ENCODE peak calls at places on chromosome 11, in four cellular contexts. S is heart left ventricle, F is fibroblast of villous mesenchyme, J is astrocyte of the spinal cord. R is an unnamed sample.

GRCh38 chr11:66073669-66074068 is 3.6 kb downstream of the PACS1 start:
- DNase-seq in J (no peak), S (no peak), F (no peak), R (no peak)

GRCh38 chr11:125773516-125773915 is 5.1 kb downstream of the PATE2 start:
- DNase-seq in J (no peak), F (no peak), S (no peak), R (no peak)

GRCh38 chr11:35950082-35950481 is 6.2 kb downstream of the LDLRAD3 start:
- DNase-seq in S (no peak), F (no peak), J (no peak), R (no peak)

GRCh38 chr11:7571640-7572000 is 57.8 kb downstream of the PPFIBP2 start:
- DNase-seq in S (peak), F (peak), J (peak), R (peak)

GRCh38 chr11:117143390-117143789 is 697 bp upstream of the PAFAH1B2 start:
- DNase-seq in F (peak), J (peak), S (peak), R (no peak)

GRCh38 chr11:47466701-47467250 is 17.8 kb upstream of the RAPSN start:
- DNase-seq in F (no peak), S (peak), J (peak), R (peak)

GRCh38 chr11:75383246-75383645 is 16.1 kb upstream of the RPS3 start:
- DNase-seq in S (no peak), J (no peak), F (no peak), R (peak)

GRCh38 chr11:64445651-64446050 is 86.7 kb downstream of the RPS6KA4 start:
- DNase-seq in S (no peak), J (no peak), F (no peak), R (peak)

GRCh38 chr11:86486261-86487030 is 111.8 kb downstream of the CCDC81 start:
- DNase-seq in S (no peak), F (no peak), J (no peak), R (no peak)

GRCh38 chr11:134355136-134355535 is 23.3 kb downstream of the GLB1L2 start:
- DNase-seq in J (no peak), S (no peak), F (peak), R (no peak)

GRCh38 chr11:9315078-9315688 is 790 bp upstream of the TMEM41B start:
- DNase-seq in J (peak), F (no peak), S (no peak), R (no peak)

GRCh38 chr11:95419915-95420314 is 188.9 kb upstream of the SESN3 start:
- DNase-seq in F (peak), J (peak), S (no peak), R (no peak)

GRCh38 chr11:36000616-36001190 is 56.8 kb downstream of the LDLRAD3 start:
- DNase-seq in F (no peak), S (no peak), J (no peak), R (no peak)

GRCh38 chr11:119030329-119031047 is at the start of gene SLC37A4:
- DNase-seq in F (peak), J (peak), S (peak), R (peak)

GRCh38 chr11:120172054-120172881 is 34.4 kb upstream of the TRIM29 start:
- DNase-seq in S (peak), F (peak), J (peak), R (peak)

GRCh38 chr11:130435671-130436070 is 7.3 kb upstream of the ADAMTS8 start:
- DNase-seq in F (no peak), S (no peak), J (peak), R (no peak)

GRCh38 chr11:47324520-47324919 is 28.0 kb downstream of the MYBPC3 start:
- DNase-seq in J (no peak), S (no peak), F (no peak), R (no peak)

GRCh38 chr11:64094463-64095223 is 58.9 kb downstream of the FLRT1 start:
- DNase-seq in F (peak), S (no peak), J (peak), R (no peak)

GRCh38 chr11:27379449-27379848 is 16.4 kb upstream of the CCDC34 start:
- DNase-seq in F (no peak), J (no peak), S (no peak), R (no peak)

GRCh38 chr11:12201016-12201985 is 90.9 kb downstream of the MICAL2 start:
- DNase-seq in S (peak), J (peak), F (peak), R (peak)

GRCh38 chr11:65522640-65523322 is 2.1 kb upstream of the SCYL1 start:
- DNase-seq in J (no peak), S (no peak), F (peak), R (peak)

GRCh38 chr11:8832571-8833260 is 78.3 kb upstream of the AKIP1 start:
- DNase-seq in J (peak), F (peak), S (no peak), R (peak)

GRCh38 chr11:58652726-58653280 is 30.3 kb downstream of the CNTF start:
- DNase-seq in J (no peak), F (no peak), S (peak), R (no peak)

DNA sequence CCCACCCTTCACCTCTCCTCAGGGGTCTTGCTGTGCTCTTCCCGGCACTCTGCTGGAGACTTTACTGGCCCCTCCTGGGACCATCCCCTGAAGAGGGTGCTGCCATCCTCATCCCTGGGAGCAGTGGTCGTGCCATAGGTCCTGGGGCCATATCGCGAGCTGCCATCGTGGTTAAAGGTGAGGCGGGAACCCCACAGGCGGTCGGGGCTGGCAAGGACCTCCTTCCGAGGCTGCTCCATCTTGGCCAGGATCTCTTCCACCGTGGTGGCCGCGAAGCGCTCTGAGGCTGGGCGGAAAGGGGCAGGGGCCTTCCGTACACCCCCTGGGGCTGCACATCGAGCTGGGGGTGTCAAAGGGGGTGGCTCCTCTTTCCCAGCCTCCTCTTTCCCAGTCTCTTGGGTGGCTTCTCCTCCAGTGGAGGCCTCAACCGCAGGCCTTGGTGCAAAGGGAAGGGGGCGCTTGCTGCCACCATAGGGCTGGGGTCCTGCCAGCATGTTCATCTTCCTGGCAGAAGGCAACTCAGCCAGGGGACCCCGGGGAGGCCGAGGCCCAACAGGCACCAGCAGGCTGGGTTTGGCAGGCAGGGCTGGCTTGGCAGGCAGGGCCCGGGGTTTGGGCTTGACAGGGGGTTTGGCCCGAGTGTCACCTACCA is 4.6 kb downstream of the TNKS1BP1 start:
- DNase-seq in F (no peak), J (no peak), S (no peak), R (no peak)
- TF ChIP-seq CTCF in F (no peak), J (no peak), S (no peak), R (no peak)

GRCh38 chr11:122115520-122116343 is at the start of gene BLID:
- DNase-seq in J (peak), S (no peak), F (peak), R (peak)
- TF ChIP-seq CTCF in J (peak), S (peak), F (peak), R (peak)

GRCh38 chr11:43712676-43713075 is 32.1 kb downstream of the HSD17B12 start:
- DNase-seq in S (no peak), F (peak), J (peak), R (no peak)

GRCh38 chr11:43706631-43707030 is 26.1 kb downstream of the HSD17B12 start:
- DNase-seq in F (no peak), S (no peak), J (no peak), R (no peak)

GRCh38 chr11:43709689-43710088 is 29.2 kb downstream of the HSD17B12 start:
- DNase-seq in J (no peak), S (no peak), F (no peak), R (no peak)

DNA sequence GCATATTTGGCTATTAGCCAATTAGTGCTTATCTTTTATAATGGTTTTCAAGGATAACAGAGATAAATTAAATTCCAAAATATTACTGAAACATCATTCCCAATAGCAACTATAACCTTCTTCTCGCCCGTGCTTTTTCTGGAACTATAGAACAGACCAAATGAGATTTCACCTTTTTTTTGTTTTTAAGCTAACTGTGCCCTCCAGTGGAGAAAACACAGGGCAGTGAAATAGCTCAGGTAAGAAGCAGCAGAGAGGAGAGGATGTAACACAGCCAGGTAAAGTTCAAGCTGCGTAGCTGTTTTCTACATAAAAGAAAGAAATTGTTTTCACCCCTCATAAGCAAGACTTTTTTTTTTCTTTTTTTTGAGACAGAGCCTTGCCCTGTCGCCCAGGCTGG is 28.2 kb downstream of the HSD17B12 start:
- DNase-seq in S (no peak), J (no peak), F (no peak), R (no peak)
- TF ChIP-seq CTCF in S (peak), J (peak), F (peak), R (peak)

GRCh38 chr11:60169264-60169915 is 13.5 kb downstream of the MS4A6A start:
- DNase-seq in F (peak), S (peak), J (peak), R (no peak)
- TF ChIP-seq CTCF in F (peak), S (peak), J (peak), R (peak)

GRCh38 chr11:111833524-111833923 is 37.9 kb downstream of the ALG9 start:
- DNase-seq in F (peak), S (no peak), J (no peak), R (no peak)
- TF ChIP-seq CTCF in F (peak), S (peak), J (peak), R (no peak)